ENCODE peak calls at places on chromosomes 16 and 17, in eight cellular contexts. F is CD8-positive, alpha-beta memory T cell; P is GM12878; O is prostate gland; D is left ventricle myocardium inferior; U is right cardiac atrium; N is tibial nerve; X is CD4-positive, alpha-beta memory T cell. M is an unnamed sample.

GRCh38 chr17:79711715-79712305 is 18.9 kb upstream of the ENPP7 start:
- DNase-seq in D (no peak), O (peak; percentile 46), U (no peak), X (no peak), P (no peak), N (no peak), F (no peak), M (no peak)

GRCh38 chr17:59483860-59484259 is 81.5 kb upstream of the DHX40 start:
- DNase-seq in F (no peak), U (no peak), D (no peak), X (no peak), P (no peak), O (no peak), N (no peak), M (no peak)

GRCh38 chr17:49223168-49223516 is 7.4 kb downstream of the PHOSPHO1 start:
- DNase-seq in X (no peak), D (no peak), P (no peak), U (no peak), F (no peak), N (no peak), O (no peak), M (no peak)

GRCh38 chr16:50400967-50401348 is 32.2 kb upstream of the BRD7 start:
- DNase-seq in F (no peak), U (no peak), N (no peak), D (no peak), P (no peak), X (no peak), O (no peak), M (no peak)

GRCh38 chr17:66508896-66509843 is 206.8 kb downstream of the PRKCA start:
- DNase-seq in O (peak; percentile 91), N (no peak), P (no peak), F (no peak), U (no peak), D (no peak), X (peak; percentile 58), M (no peak)

GRCh38 chr17:29560306-29560705 is 6.5 kb downstream of the ABHD15 start:
- DNase-seq in O (no peak), X (no peak), N (no peak), P (no peak), D (no peak), F (no peak), U (no peak), M (no peak)

GRCh38 chr16:12801511-12802042 is 2.1 kb downstream of the CPPED1 start:
- DNase-seq in O (no peak), P (peak; percentile 73), N (peak; percentile 43), U (no peak), F (no peak), D (no peak), X (no peak), M (no peak)

GRCh38 chr16:75062135-75062943 is 54.2 kb downstream of the LDHD start:
- DNase-seq in X (no peak), D (peak; percentile 73), U (peak; percentile 88), N (no peak), O (no peak), P (no peak), F (no peak), M (no peak)

GRCh38 chr16:20868890-20869289 is 31.3 kb downstream of the DCUN1D3 start:
- DNase-seq in D (peak; percentile 92), X (no peak), P (no peak), U (peak; percentile 96), N (peak; percentile 68), F (no peak), O (peak; percentile 16), M (no peak)

GRCh38 chr16:55613578-55614333 is 42.0 kb upstream of the SLC6A2 start:
- DNase-seq in P (no peak), U (no peak), X (no peak), O (no peak), F (no peak), D (no peak), N (no peak), M (no peak)

DNA sequence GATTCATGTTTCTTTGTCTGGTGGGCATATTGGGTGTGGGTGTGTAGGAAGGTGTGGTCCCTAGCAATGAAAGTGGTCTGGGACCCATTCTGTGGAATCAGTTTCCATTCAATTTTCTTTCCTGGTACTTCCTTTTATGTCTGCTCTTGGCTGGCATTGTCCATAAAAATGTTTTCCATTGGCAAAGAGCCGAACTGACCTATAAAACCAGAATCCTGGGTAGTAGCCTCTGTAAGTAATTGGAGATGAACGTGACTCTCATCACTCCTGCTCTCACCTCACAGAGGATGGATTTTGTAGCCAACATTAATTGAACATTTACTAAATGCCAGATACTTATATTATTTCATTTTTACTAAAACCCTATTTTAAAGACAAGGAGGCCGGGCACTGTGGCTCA is 66.5 kb upstream of the IRX3 start:
- DNase-seq in P (no peak), F (no peak), X (no peak), U (no peak), N (no peak), D (no peak), O (peak; percentile 35), M (no peak)
- H3K9me3 ChIP-seq in P (no peaks in the 10 kb centered on the region), F (no peaks in the 10 kb centered on the region), X (no peaks in the 10 kb centered on the region), U (no peaks in the 10 kb centered on the region), N (peaks cover 43% of the 10 kb centered on the region), D (peaks cover 26% of the 10 kb centered on the region), O (no peaks in the 10 kb centered on the region), M (no peaks in the 10 kb centered on the region)

GRCh38 chr17:69733171-69734014 is 318.9 kb downstream of the MAP2K6 start:
- DNase-seq in X (no peak), F (no peak), P (no peak), O (peak; percentile 67), D (peak; percentile 22), U (peak; percentile 40), N (no peak), M (no peak)
- H3K9me3 ChIP-seq in X (no peaks in the 10 kb centered on the region), F (no peaks in the 10 kb centered on the region), P (no peaks in the 10 kb centered on the region), O (no peaks in the 10 kb centered on the region), D (peaks cover 16% of the 10 kb centered on the region), U (no peaks in the 10 kb centered on the region), N (peaks cover 7% of the 10 kb centered on the region), M (no peaks in the 10 kb centered on the region)

DNA sequence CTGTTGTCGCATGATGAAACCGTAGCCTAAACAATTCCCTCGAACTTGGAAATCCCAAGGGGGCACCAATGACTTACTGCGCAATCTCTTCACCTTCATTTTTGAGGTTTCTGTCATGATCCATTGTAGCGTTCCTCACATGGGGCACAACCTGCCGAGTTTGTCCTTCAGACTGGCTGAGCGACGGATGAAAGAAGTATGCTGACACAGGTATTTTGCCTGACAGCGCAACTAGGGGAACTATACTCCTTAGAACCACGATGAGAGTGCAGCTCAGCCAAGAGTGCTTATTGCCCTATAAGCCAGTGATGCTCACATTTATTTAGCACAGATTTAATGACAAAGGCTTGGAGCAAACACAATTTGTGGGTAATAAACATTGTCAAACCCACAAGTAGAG is 106.3 kb upstream of the ZNF267 start:
- DNase-seq in O (no peak), N (no peak), U (no peak), F (no peak), P (no peak), D (no peak), X (no peak), M (no peak)
- H3K9me3 ChIP-seq in O (no peaks in the 10 kb centered on the region), N (peaks cover 98% of the 10 kb centered on the region), U (peaks cover 30% of the 10 kb centered on the region), F (peaks cover 64% of the 10 kb centered on the region), P (peaks cover 4% of the 10 kb centered on the region), D (peaks cover 100% of the 10 kb centered on the region), X (peaks cover 9% of the 10 kb centered on the region), M (peaks cover 32% of the 10 kb centered on the region)

DNA sequence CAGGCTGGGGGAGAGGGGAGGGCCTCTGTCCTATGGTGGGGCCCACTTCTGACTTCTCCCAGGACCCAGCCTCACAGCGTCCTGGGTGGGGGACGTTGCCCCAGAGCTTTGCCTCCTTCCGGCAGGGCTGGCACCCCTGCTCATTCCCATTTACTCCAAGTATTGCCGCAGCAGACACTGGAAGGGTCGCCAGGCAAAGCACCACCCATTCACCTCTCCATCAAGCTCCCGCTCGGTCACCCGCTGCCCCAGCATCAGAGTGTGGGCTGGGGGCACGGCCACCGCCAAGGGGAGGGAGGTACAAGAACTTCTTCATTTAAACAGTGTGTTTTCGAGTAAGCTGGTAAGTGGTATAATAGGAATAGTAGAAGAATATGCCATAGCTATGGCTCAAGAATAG is 52.8 kb upstream of the GNG13 start:
- DNase-seq in P (no peak), X (no peak), N (no peak), F (no peak), D (no peak), O (no peak), U (peak; percentile 48), M (no peak)
- H3K9me3 ChIP-seq in P (peaks cover 5% of the 10 kb centered on the region), X (no peaks in the 10 kb centered on the region), N (no peaks in the 10 kb centered on the region), F (no peaks in the 10 kb centered on the region), D (no peaks in the 10 kb centered on the region), O (no peaks in the 10 kb centered on the region), U (no peaks in the 10 kb centered on the region), M (no peaks in the 10 kb centered on the region)